ENCODE peak calls at places on chromosomes 16 and 17, in ten cellular contexts. W, B, C, A, G, Y, K, N, P and O are unnamed samples.
A peak's percentile ranks its signal among the peaks of the same experiment; 100 is the strongest.

GRCh38 chr17:39755550-39756375 is 18.0 kb downstream of the GRB7 start:
- DNase-seq in N (peak; percentile 33), K (peak; percentile 94), A (peak; percentile 2), W (no peak), Y (no peak), G (no peak), P (peak; percentile 36), B (peak; percentile 90), C (no peak), O (no peak)

GRCh38 chr17:65527381-65527780 is 34.1 kb downstream of the AXIN2 start:
- DNase-seq in A (no peak), C (no peak), N (no peak), B (no peak), K (no peak), P (no peak), W (no peak), Y (no peak), G (no peak), O (no peak)

GRCh38 chr16:77306050-77306616 is 106.9 kb downstream of the SYCE1L start:
- DNase-seq in A (no peak), Y (no peak), P (no peak), B (no peak), N (no peak), C (no peak), G (no peak), K (no peak), W (no peak), O (no peak)

GRCh38 chr17:5399767-5400166 is 19.7 kb downstream of the NUP88 start:
- DNase-seq in N (no peak), P (no peak), K (no peak), B (no peak), G (no peak), A (no peak), C (no peak), Y (no peak), W (no peak), O (no peak)

GRCh38 chr16:51151435-51151950 is 423 bp upstream of the SALL1 start:
- DNase-seq in N (no peak), B (no peak), K (no peak), Y (peak; percentile 87), C (peak; percentile 21), G (peak; percentile 87), A (peak; percentile 82), W (no peak), P (peak; percentile 91), O (no peak)

GRCh38 chr17:31838641-31839225 is 20.3 kb downstream of the COPRS start:
- DNase-seq in P (no peak), N (no peak), B (no peak), G (peak; percentile 68), K (no peak), A (peak; percentile 49), Y (peak; percentile 47), W (no peak), C (no peak), O (no peak)

GRCh38 chr17:66945451-66945850 is 19.1 kb upstream of the CACNG4 start:
- DNase-seq in K (peak; percentile 31), N (no peak), P (no peak), G (no peak), C (no peak), A (peak; percentile 14), B (no peak), W (no peak), Y (no peak), O (no peak)

GRCh38 chr16:59192551-59193199 is 458.6 kb upstream of the GOT2 start:
- DNase-seq in W (no peak), K (peak; percentile 37), G (peak; percentile 18), A (peak; percentile 14), C (no peak), N (no peak), B (no peak), Y (peak; percentile 3), P (no peak), O (peak; percentile 26)

GRCh38 chr16:31471241-31471874 is 594 bp upstream of the TGFB1I1 start:
- DNase-seq in Y (peak; percentile 45), W (no peak), G (no peak), A (no peak), C (no peak), B (no peak), K (no peak), P (no peak), N (no peak), O (no peak)

GRCh38 chr17:46841561-46842379 is 9.6 kb upstream of the WNT9B start:
- DNase-seq in G (no peak), K (peak; percentile 58), Y (peak; percentile 22), A (no peak), W (no peak), N (peak; percentile 32), P (no peak), C (no peak), B (no peak), O (no peak)

GRCh38 chr16:27980076-27980775 is 83.3 kb downstream of the GSG1L start:
- DNase-seq in N (no peak), G (no peak), K (no peak), P (no peak), A (no peak), W (no peak), C (no peak), B (no peak), Y (no peak), O (no peak)

GRCh38 chr17:57604771-57605733 is 140.0 kb downstream of the CCDC182 start:
- DNase-seq in K (no peak), C (peak; percentile 65), B (peak; percentile 83), Y (peak; percentile 65), P (peak; percentile 48), W (no peak), G (peak; percentile 54), N (no peak), A (no peak), O (peak; percentile 64)

GRCh38 chr17:28404812-28405570 is 1.0 kb downstream of the SLC46A1 start:
- DNase-seq in N (no peak), G (no peak), K (no peak), B (no peak), C (peak; percentile 71), W (no peak), P (no peak), A (no peak), Y (peak; percentile 41), O (no peak)

GRCh38 chr17:2685696-2686095 is 25.9 kb downstream of the CLUH start:
- DNase-seq in N (no peak), W (no peak), A (no peak), B (no peak), K (no peak), C (no peak), P (no peak), Y (no peak), G (no peak), O (no peak)

GRCh38 chr16:76490240-76490639 is 213.0 kb downstream of the CNTNAP4 start:
- DNase-seq in K (no peak), C (no peak), Y (no peak), G (no peak), N (no peak), A (no peak), P (no peak), B (no peak), W (no peak), O (no peak)

GRCh38 chr17:14768923-14769322 is 468.0 kb downstream of the HS3ST3B1 start:
- DNase-seq in N (no peak), W (no peak), Y (no peak), G (no peak), B (no peak), A (no peak), C (no peak), K (no peak), P (no peak), O (no peak)

GRCh38 chr16:79664407-79664806 is 63.9 kb upstream of the MAF start:
- DNase-seq in P (no peak), Y (no peak), G (no peak), C (no peak), B (no peak), N (no peak), W (no peak), A (no peak), K (peak; percentile 21), O (no peak)

GRCh38 chr17:17508641-17509591 is 12.7 kb upstream of the RASD1 start:
- DNase-seq in K (no peak), C (no peak), Y (no peak), G (no peak), P (no peak), N (no peak), B (no peak), W (no peak), A (no peak), O (no peak)

GRCh38 chr17:75442168-75443103 is 14.0 kb upstream of the TMEM94 start:
- DNase-seq in W (no peak), G (peak; percentile 66), A (no peak), K (no peak), N (no peak), Y (peak; percentile 24), B (no peak), P (no peak), C (no peak), O (no peak)

GRCh38 chr17:9291912-9292562 is 270.7 kb downstream of the NTN1 start:
- DNase-seq in A (peak; percentile 38), Y (peak; percentile 41), N (peak; percentile 50), G (peak; percentile 25), P (peak; percentile 19), K (peak; percentile 27), C (peak; percentile 37), B (peak; percentile 6), W (no peak), O (peak; percentile 29)

GRCh38 chr16:58128181-58128631 is 975 bp downstream of the CFAP20 start:
- DNase-seq in A (no peak), C (no peak), B (no peak), N (no peak), P (no peak), Y (no peak), K (no peak), G (no peak), W (no peak), O (no peak)

GRCh38 chr17:47978324-47978723 is 7.4 kb downstream of the CDK5RAP3 start:
- DNase-seq in W (peak; percentile 47), Y (peak; percentile 76), C (peak; percentile 58), P (peak; percentile 54), K (peak; percentile 68), A (peak; percentile 54), G (peak; percentile 67), N (peak; percentile 25), B (peak; percentile 42), O (peak; percentile 62)

GRCh38 chr16:85396879-85397871 is 215.9 kb upstream of the GSE1 start:
- DNase-seq in G (no peak), B (no peak), P (no peak), A (no peak), Y (peak; percentile 23), W (peak; percentile 18), C (no peak), K (peak; percentile 83), N (no peak), O (no peak)

GRCh38 chr16:46853713-46854443 is 22.9 kb upstream of the C16orf87 start:
- DNase-seq in G (peak; percentile 72), C (peak; percentile 87), B (peak; percentile 42), P (peak; percentile 71), A (peak; percentile 67), W (peak; percentile 60), N (peak; percentile 51), Y (peak; percentile 86), K (peak; percentile 86), O (peak; percentile 84)

GRCh38 chr16:4056161-4057105 is 59.8 kb downstream of the ADCY9 start:
- DNase-seq in G (no peak), Y (no peak), W (no peak), C (no peak), K (no peak), N (no peak), P (no peak), A (no peak), B (no peak), O (no peak)

GRCh38 chr17:17628388-17629008 is 37.0 kb upstream of the PEMT start:
- DNase-seq in C (no peak), G (peak; percentile 19), W (no peak), N (peak; percentile 29), B (peak; percentile 40), Y (no peak), A (no peak), K (peak; percentile 11), P (no peak), O (no peak)

GRCh38 chr17:78532922-78533640 is 44.1 kb downstream of the DNAH17 start:
- DNase-seq in B (no peak), P (peak; percentile 80), K (peak; percentile 84), N (no peak), Y (peak; percentile 14), G (peak; percentile 45), A (peak; percentile 92), C (no peak), W (no peak), O (no peak)

GRCh38 chr17:68290268-68290954 is 516 bp downstream of the SLC16A6 start:
- DNase-seq in A (no peak), P (peak; percentile 33), W (no peak), N (peak; percentile 43), K (peak; percentile 24), B (peak; percentile 54), C (peak; percentile 16), G (no peak), Y (peak; percentile 37), O (peak; percentile 68)